ENCODE peak calls at places on chromosome 10, in seven cellular contexts. One of them, this sample, is unnamed. For H3K9me3, the result is how much of the 10 kb centered on the place peaks cover.

GRCh38 chr10:66519616-66520015 is 406.2 kb upstream of the LRRTM3 start:
- DNase-seq in effector memory CD4-positive, alpha-beta T cell: no peak
- DNase-seq in aorta: no peak
- DNase-seq in astrocyte: no peak
- DNase-seq in tibial nerve: no peak
- DNase-seq in esophagus squamous epithelium: no peak
- DNase-seq in Peyer's patch: no peak
- DNase-seq in this sample: no peak

GRCh38 chr10:49170632-49171325 is 17.4 kb downstream of the TMEM273 start:
- DNase-seq in Peyer's patch: no peak
- DNase-seq in astrocyte: no peak
- DNase-seq in aorta: no peak
- DNase-seq in tibial nerve: no peak
- DNase-seq in esophagus squamous epithelium: no peak
- DNase-seq in effector memory CD4-positive, alpha-beta T cell: no peak
- DNase-seq in this sample: no peak

GRCh38 chr10:104336829-104337526 is 1.3 kb downstream of the ITPRIP start:
- DNase-seq in effector memory CD4-positive, alpha-beta T cell: no peak
- DNase-seq in esophagus squamous epithelium: no peak
- DNase-seq in astrocyte: peak
- DNase-seq in Peyer's patch: no peak
- DNase-seq in aorta: no peak
- DNase-seq in tibial nerve: no peak
- DNase-seq in this sample: no peak

GRCh38 chr10:35808344-35808743 is 166.2 kb upstream of the FZD8 start:
- DNase-seq in astrocyte: no peak
- DNase-seq in effector memory CD4-positive, alpha-beta T cell: no peak
- DNase-seq in aorta: no peak
- DNase-seq in Peyer's patch: no peak
- DNase-seq in esophagus squamous epithelium: no peak
- DNase-seq in tibial nerve: no peak
- DNase-seq in this sample: no peak

GRCh38 chr10:63548860-63549259 is 27.7 kb downstream of the REEP3 start:
- DNase-seq in aorta: no peak
- DNase-seq in astrocyte: no peak
- DNase-seq in Peyer's patch: no peak
- DNase-seq in effector memory CD4-positive, alpha-beta T cell: no peak
- DNase-seq in tibial nerve: no peak
- DNase-seq in esophagus squamous epithelium: no peak
- DNase-seq in this sample: no peak

GRCh38 chr10:42707229-42707628 is 68.9 kb upstream of the ZNF33B start:
- DNase-seq in astrocyte: no peak
- DNase-seq in tibial nerve: no peak
- DNase-seq in aorta: no peak
- DNase-seq in effector memory CD4-positive, alpha-beta T cell: no peak
- DNase-seq in Peyer's patch: no peak
- DNase-seq in esophagus squamous epithelium: no peak
- DNase-seq in this sample: no peak

GRCh38 chr10:516766-517165 is 172.7 kb downstream of the DIP2C start:
- DNase-seq in Peyer's patch: peak
- DNase-seq in effector memory CD4-positive, alpha-beta T cell: no peak
- DNase-seq in tibial nerve: no peak
- DNase-seq in esophagus squamous epithelium: no peak
- DNase-seq in aorta: no peak
- DNase-seq in astrocyte: no peak
- DNase-seq in this sample: no peak

GRCh38 chr10:34615770-34616169 is 199.3 kb downstream of the PARD3 start:
- DNase-seq in aorta: no peak
- DNase-seq in tibial nerve: no peak
- DNase-seq in Peyer's patch: no peak
- DNase-seq in effector memory CD4-positive, alpha-beta T cell: no peak
- DNase-seq in astrocyte: peak
- DNase-seq in esophagus squamous epithelium: no peak
- DNase-seq in this sample: no peak

GRCh38 chr10:109914966-109915365 is 8.3 kb downstream of the XPNPEP1 start:
- DNase-seq in Peyer's patch: peak
- DNase-seq in tibial nerve: no peak
- DNase-seq in esophagus squamous epithelium: no peak
- DNase-seq in astrocyte: peak
- DNase-seq in effector memory CD4-positive, alpha-beta T cell: peak
- DNase-seq in aorta: no peak
- DNase-seq in this sample: peak

GRCh38 chr10:100037758-100038315 is 28.1 kb upstream of the DNMBP start:
- DNase-seq in aorta: no peak
- DNase-seq in esophagus squamous epithelium: no peak
- DNase-seq in effector memory CD4-positive, alpha-beta T cell: no peak
- DNase-seq in astrocyte: no peak
- DNase-seq in tibial nerve: no peak
- DNase-seq in Peyer's patch: no peak
- DNase-seq in this sample: no peak

GRCh38 chr10:42755028-42755451 is 27.6 kb upstream of the BMS1 start:
- DNase-seq in Peyer's patch: no peak
- DNase-seq in astrocyte: no peak
- DNase-seq in effector memory CD4-positive, alpha-beta T cell: no peak
- DNase-seq in aorta: no peak
- DNase-seq in esophagus squamous epithelium: no peak
- DNase-seq in tibial nerve: no peak
- DNase-seq in this sample: no peak

GRCh38 chr10:57188846-57189245 is 827.8 kb upstream of the ZWINT start:
- DNase-seq in tibial nerve: no peak
- DNase-seq in effector memory CD4-positive, alpha-beta T cell: no peak
- DNase-seq in Peyer's patch: no peak
- DNase-seq in esophagus squamous epithelium: no peak
- DNase-seq in astrocyte: no peak
- DNase-seq in aorta: no peak
- DNase-seq in this sample: no peak

GRCh38 chr10:6755891-6756460 is 175.9 kb upstream of the PRKCQ start:
- DNase-seq in effector memory CD4-positive, alpha-beta T cell: no peak
- DNase-seq in astrocyte: peak
- DNase-seq in tibial nerve: no peak
- DNase-seq in aorta: no peak
- DNase-seq in esophagus squamous epithelium: no peak
- DNase-seq in Peyer's patch: no peak
- DNase-seq in this sample: no peak

GRCh38 chr10:19194866-19195265 is 146.3 kb downstream of the MALRD1 start:
- DNase-seq in aorta: no peak
- DNase-seq in effector memory CD4-positive, alpha-beta T cell: no peak
- DNase-seq in tibial nerve: no peak
- DNase-seq in astrocyte: no peak
- DNase-seq in Peyer's patch: no peak
- DNase-seq in esophagus squamous epithelium: no peak
- DNase-seq in this sample: no peak

GRCh38 chr10:58023341-58024073 is 244.2 kb downstream of the IPMK start:
- DNase-seq in effector memory CD4-positive, alpha-beta T cell: no peak
- DNase-seq in Peyer's patch: no peak
- DNase-seq in astrocyte: peak
- DNase-seq in aorta: no peak
- DNase-seq in esophagus squamous epithelium: no peak
- DNase-seq in tibial nerve: no peak
- DNase-seq in this sample: no peak

GRCh38 chr10:68560201-68560915 is at the start of gene TET1:
- DNase-seq in Peyer's patch: peak
- DNase-seq in effector memory CD4-positive, alpha-beta T cell: no peak
- DNase-seq in astrocyte: peak
- DNase-seq in esophagus squamous epithelium: no peak
- DNase-seq in tibial nerve: peak
- DNase-seq in aorta: no peak
- DNase-seq in this sample: no peak

GRCh38 chr10:6221971-6222751 is 19.4 kb downstream of the PFKFB3 start:
- DNase-seq in effector memory CD4-positive, alpha-beta T cell: no peak
- DNase-seq in esophagus squamous epithelium: no peak
- DNase-seq in Peyer's patch: no peak
- DNase-seq in aorta: peak
- DNase-seq in astrocyte: peak
- DNase-seq in tibial nerve: no peak
- DNase-seq in this sample: no peak

GRCh38 chr10:97140887-97141745 is 44.6 kb downstream of the SLIT1 start:
- DNase-seq in astrocyte: no peak
- DNase-seq in effector memory CD4-positive, alpha-beta T cell: no peak
- DNase-seq in Peyer's patch: no peak
- DNase-seq in esophagus squamous epithelium: no peak
- DNase-seq in tibial nerve: no peak
- DNase-seq in aorta: peak
- DNase-seq in this sample: no peak

GRCh38 chr10:71975087-71975890 is 11.1 kb downstream of the CHST3 start:
- DNase-seq in effector memory CD4-positive, alpha-beta T cell: no peak
- DNase-seq in esophagus squamous epithelium: no peak
- DNase-seq in Peyer's patch: no peak
- DNase-seq in astrocyte: no peak
- DNase-seq in aorta: peak
- DNase-seq in tibial nerve: no peak
- DNase-seq in this sample: no peak

GRCh38 chr10:35643151-35643975 is 1.3 kb upstream of the FZD8 start:
- DNase-seq in tibial nerve: peak
- DNase-seq in effector memory CD4-positive, alpha-beta T cell: no peak
- DNase-seq in aorta: peak
- DNase-seq in astrocyte: peak
- DNase-seq in esophagus squamous epithelium: no peak
- DNase-seq in Peyer's patch: peak
- DNase-seq in this sample: no peak

GRCh38 chr10:99660662-99661369 is 1.5 kb downstream of the ENTPD7 start:
- DNase-seq in esophagus squamous epithelium: no peak
- DNase-seq in aorta: no peak
- DNase-seq in tibial nerve: no peak
- DNase-seq in Peyer's patch: no peak
- DNase-seq in astrocyte: peak
- DNase-seq in effector memory CD4-positive, alpha-beta T cell: no peak
- DNase-seq in this sample: no peak

GRCh38 chr10:80152820-80153219 is 20.3 kb downstream of the PLAC9 start:
- DNase-seq in astrocyte: no peak
- DNase-seq in tibial nerve: no peak
- DNase-seq in aorta: no peak
- DNase-seq in effector memory CD4-positive, alpha-beta T cell: no peak
- DNase-seq in esophagus squamous epithelium: no peak
- DNase-seq in Peyer's patch: peak
- DNase-seq in this sample: no peak

GRCh38 chr10:80149123-80149522 is 16.6 kb downstream of the PLAC9 start:
- DNase-seq in esophagus squamous epithelium: no peak
- DNase-seq in Peyer's patch: no peak
- DNase-seq in effector memory CD4-positive, alpha-beta T cell: no peak
- DNase-seq in aorta: no peak
- DNase-seq in tibial nerve: no peak
- DNase-seq in astrocyte: no peak
- DNase-seq in this sample: no peak

GRCh38 chr10:80146918-80147317 is 14.4 kb downstream of the PLAC9 start:
- DNase-seq in aorta: no peak
- DNase-seq in esophagus squamous epithelium: no peak
- DNase-seq in Peyer's patch: no peak
- DNase-seq in effector memory CD4-positive, alpha-beta T cell: no peak
- DNase-seq in tibial nerve: no peak
- DNase-seq in astrocyte: no peak
- DNase-seq in this sample: no peak

GRCh38 chr10:80148166-80148805 is 15.8 kb downstream of the PLAC9 start:
- DNase-seq in esophagus squamous epithelium: no peak
- DNase-seq in aorta: no peak
- DNase-seq in tibial nerve: no peak
- DNase-seq in astrocyte: no peak
- DNase-seq in effector memory CD4-positive, alpha-beta T cell: no peak
- DNase-seq in Peyer's patch: peak
- DNase-seq in this sample: no peak

GRCh38 chr10:80150172-80150571 is 17.6 kb downstream of the PLAC9 start:
- DNase-seq in astrocyte: no peak
- DNase-seq in aorta: peak
- DNase-seq in tibial nerve: no peak
- DNase-seq in esophagus squamous epithelium: no peak
- DNase-seq in effector memory CD4-positive, alpha-beta T cell: no peak
- DNase-seq in Peyer's patch: peak
- DNase-seq in this sample: no peak
- H3K27ac ChIP-seq in astrocyte: no peak
- H3K27ac ChIP-seq in aorta: no peak
- H3K27ac ChIP-seq in tibial nerve: no peak
- H3K27ac ChIP-seq in esophagus squamous epithelium: no peak
- H3K27ac ChIP-seq in effector memory CD4-positive, alpha-beta T cell: no peak
- H3K27ac ChIP-seq in Peyer's patch: no peak
- H3K27ac ChIP-seq in this sample: no peak

DNA sequence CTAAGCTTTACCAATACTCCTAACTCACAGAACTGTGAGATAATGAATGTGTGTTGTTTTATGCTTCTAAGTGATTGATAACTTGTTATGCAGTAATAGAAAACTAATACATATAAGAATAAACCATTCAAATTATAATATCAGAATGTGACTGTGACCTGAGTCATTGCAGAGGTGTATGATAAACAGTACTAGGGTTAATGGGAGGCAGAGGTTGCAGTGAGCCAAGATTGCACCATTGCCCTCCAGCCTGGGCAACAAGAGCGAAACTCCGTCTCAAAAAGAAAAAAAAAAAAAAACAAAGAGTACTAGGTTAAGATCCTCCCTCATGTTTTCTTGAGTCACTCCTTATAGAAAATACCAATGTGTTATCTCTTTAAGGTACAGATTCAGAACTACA is 950.3 kb downstream of the SORCS1 start:
- DNase-seq in astrocyte: no peak
- DNase-seq in effector memory CD4-positive, alpha-beta T cell: no peak
- DNase-seq in Peyer's patch: no peak
- DNase-seq in aorta: no peak
- DNase-seq in tibial nerve: no peak
- DNase-seq in esophagus squamous epithelium: no peak
- DNase-seq in this sample: no peak
- H3K9me3 ChIP-seq in astrocyte: under half
- H3K9me3 ChIP-seq in effector memory CD4-positive, alpha-beta T cell: under half
- H3K9me3 ChIP-seq in Peyer's patch: under half
- H3K9me3 ChIP-seq in aorta: under half
- H3K9me3 ChIP-seq in tibial nerve: under half
- H3K9me3 ChIP-seq in esophagus squamous epithelium: under half
- H3K9me3 ChIP-seq in this sample: under half

DNA sequence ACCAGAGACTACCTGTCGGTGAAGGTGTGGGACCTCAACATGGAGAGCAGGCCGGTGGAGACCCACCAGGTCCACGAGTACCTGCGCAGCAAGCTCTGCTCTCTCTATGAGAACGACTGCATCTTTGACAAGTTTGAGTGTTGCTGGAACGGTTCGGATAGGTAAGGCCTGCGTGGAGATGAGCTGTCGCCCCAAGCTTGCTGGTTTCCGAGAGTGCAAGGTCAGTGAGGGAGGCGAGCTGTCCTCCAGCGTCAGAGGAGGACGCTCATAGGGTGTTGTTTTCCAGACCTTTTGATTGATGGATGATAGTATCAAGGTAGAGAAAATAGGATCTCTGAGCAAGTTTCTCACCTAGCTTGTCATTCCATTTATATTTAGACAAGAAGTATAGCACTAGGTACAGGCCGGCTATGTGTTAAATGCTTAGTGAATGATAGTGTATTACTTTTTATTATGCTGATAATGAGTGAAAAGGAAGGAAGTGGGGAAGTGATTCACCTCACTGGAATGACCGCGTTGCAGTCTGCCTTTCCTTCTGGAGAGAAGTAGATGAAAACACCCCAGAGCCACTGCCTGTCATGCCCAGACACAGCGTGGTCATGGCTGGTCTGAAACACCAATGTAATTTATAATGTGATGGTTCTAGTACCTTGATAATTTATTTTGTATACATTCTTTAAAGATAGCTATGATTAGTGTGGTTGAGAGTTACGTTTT is 33.9 kb downstream of the BNIP3 start:
- DNase-seq in Peyer's patch: peak
- DNase-seq in astrocyte: peak
- DNase-seq in tibial nerve: no peak
- DNase-seq in effector memory CD4-positive, alpha-beta T cell: no peak
- DNase-seq in esophagus squamous epithelium: no peak
- DNase-seq in aorta: peak
- DNase-seq in this sample: no peak
- H3K27ac ChIP-seq in Peyer's patch: no peak
- H3K27ac ChIP-seq in astrocyte: peak
- H3K27ac ChIP-seq in tibial nerve: no peak
- H3K27ac ChIP-seq in effector memory CD4-positive, alpha-beta T cell: no peak
- H3K27ac ChIP-seq in esophagus squamous epithelium: no peak
- H3K27ac ChIP-seq in aorta: no peak
- H3K27ac ChIP-seq in this sample: no peak

GRCh38 chr10:81546243-81546642 is 328.8 kb upstream of the NRG3 start:
- DNase-seq in Peyer's patch: no peak
- DNase-seq in astrocyte: no peak
- DNase-seq in esophagus squamous epithelium: no peak
- DNase-seq in tibial nerve: no peak
- DNase-seq in aorta: no peak
- DNase-seq in effector memory CD4-positive, alpha-beta T cell: no peak
- DNase-seq in this sample: no peak
- H3K9me3 ChIP-seq in Peyer's patch: under half
- H3K9me3 ChIP-seq in astrocyte: under half
- H3K9me3 ChIP-seq in esophagus squamous epithelium: under half
- H3K9me3 ChIP-seq in tibial nerve: under half
- H3K9me3 ChIP-seq in aorta: under half
- H3K9me3 ChIP-seq in effector memory CD4-positive, alpha-beta T cell: under half
- H3K9me3 ChIP-seq in this sample: under half

This sample was measured in CD4-positive, CD25-positive, alpha-beta regulatory T cell.